ENCODE peak calls at places on chromosomes 6 and 20, in four cellular contexts. D is tibial nerve, B is GM13976, X is lung. M is an unnamed sample.

GRCh38 chr6:44255848-44256247 is 1.5 kb downstream of the SLC35B2 start:
- DNase-seq in D (no peak), B (no peak), X (no peak), M (no peak)

GRCh38 chr20:53829706-53830521 is 236.3 kb upstream of the ZNF217 start:
- DNase-seq in D (no peak), B (no peak), X (no peak), M (no peak)

GRCh38 chr6:8506123-8506522 is 70.8 kb upstream of the SLC35B3 start:
- DNase-seq in D (no peak), B (no peak), X (no peak), M (no peak)

GRCh38 chr20:32574296-32575226 is 10.6 kb downstream of the NOL4L start:
- DNase-seq in D (no peak), B (no peak), X (peak), M (no peak)

GRCh38 chr6:126335210-126335609 is 4.7 kb upstream of the CENPW start:
- DNase-seq in D (no peak), B (no peak), X (no peak), M (no peak)

GRCh38 chr6:159969204-159969912 is 476 bp downstream of the IGF2R start:
- DNase-seq in D (no peak), B (peak), X (no peak), M (no peak)

GRCh38 chr6:111925296-111925695 is 52.0 kb upstream of the FYN start:
- DNase-seq in D (no peak), B (no peak), X (no peak), M (no peak)

GRCh38 chr6:105890521-105891244 is 195.5 kb upstream of the PRDM1 start:
- DNase-seq in D (no peak), B (no peak), X (no peak), M (no peak)

GRCh38 chr20:4813076-4813838 is 91.5 kb downstream of the PRND start:
- DNase-seq in D (no peak), B (peak), X (no peak), M (no peak)

GRCh38 chr6:45959534-45960195 is 56.0 kb downstream of the CLIC5 start:
- DNase-seq in D (no peak), B (no peak), X (no peak), M (no peak)

GRCh38 chr20:20759132-20759531 is 46.7 kb upstream of the RALGAPA2 start:
- DNase-seq in D (no peak), B (no peak), X (no peak), M (no peak)

GRCh38 chr20:50596694-50597021 is 86.5 kb downstream of the PTPN1 start:
- DNase-seq in D (no peak), B (no peak), X (no peak), M (no peak)

GRCh38 chr6:52013035-52013434 is 74.4 kb downstream of the PKHD1 start:
- DNase-seq in D (peak), B (no peak), X (no peak), M (no peak)

GRCh38 chr6:44735631-44735963 is 348.1 kb downstream of the CDC5L start:
- DNase-seq in D (no peak), B (peak), X (no peak), M (no peak)

GRCh38 chr20:17611540-17612286 is 41.8 kb downstream of the DSTN start:
- DNase-seq in D (no peak), B (peak), X (no peak), M (no peak)
- TF ChIP-seq CTCF in D (no peak), B (no peak), X (no peak), M (no peak)

GRCh38 chr20:33793011-33793931 is 17.9 kb upstream of the CHMP4B start:
- DNase-seq in D (no peak), B (no peak), X (no peak), M (peak)
- TF ChIP-seq CTCF in D (no peak), B (no peak), X (no peak), M (no peak)

DNA sequence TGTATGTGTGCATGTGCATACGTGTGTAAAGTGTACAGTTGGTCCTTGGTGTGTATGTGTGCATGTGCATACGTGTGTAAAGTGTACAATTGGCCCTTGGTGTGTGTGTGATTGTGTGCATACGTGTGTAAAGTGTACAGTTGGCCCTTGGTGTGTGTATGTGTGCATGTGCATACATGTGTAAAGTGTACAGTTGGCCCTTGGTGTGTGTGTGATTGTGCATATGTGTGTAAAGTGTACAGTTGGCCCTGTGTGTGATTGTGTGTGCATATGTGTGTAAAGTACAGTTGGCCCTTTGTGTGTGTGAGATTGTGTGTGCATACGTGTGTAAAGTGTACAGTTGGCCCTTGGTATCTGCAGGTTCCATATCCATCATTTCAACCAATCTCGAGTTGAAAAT is 5.1 kb upstream of the LIME1 start:
- DNase-seq in D (no peak), B (no peak), X (no peak), M (no peak)
- TF ChIP-seq CTCF in D (no peak), B (no peak), X (no peak), M (no peak)

DNA sequence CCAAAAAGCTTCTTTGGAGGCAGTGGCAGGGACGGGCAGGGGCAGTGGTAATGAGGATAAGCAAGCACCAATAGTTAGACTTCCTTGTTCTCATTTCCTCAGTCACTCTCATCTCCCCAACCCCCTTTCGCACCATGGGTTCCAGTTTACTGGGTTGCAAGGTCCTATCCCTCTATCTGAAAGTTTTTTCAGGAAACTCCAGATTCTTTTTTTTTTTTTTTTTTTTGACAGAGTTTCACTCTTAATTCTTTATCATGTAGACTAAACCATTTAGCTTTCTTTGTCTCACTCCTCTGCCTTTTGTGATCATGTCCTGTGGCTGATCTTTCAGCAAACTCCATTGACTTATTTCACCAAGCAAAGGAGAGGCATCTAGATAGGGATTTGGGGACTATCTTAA is 51.4 kb upstream of the GMDS start:
- DNase-seq in D (no peak), B (no peak), X (no peak), M (no peak)
- TF ChIP-seq CTCF in D (no peak), B (no peak), X (no peak), M (no peak)

DNA sequence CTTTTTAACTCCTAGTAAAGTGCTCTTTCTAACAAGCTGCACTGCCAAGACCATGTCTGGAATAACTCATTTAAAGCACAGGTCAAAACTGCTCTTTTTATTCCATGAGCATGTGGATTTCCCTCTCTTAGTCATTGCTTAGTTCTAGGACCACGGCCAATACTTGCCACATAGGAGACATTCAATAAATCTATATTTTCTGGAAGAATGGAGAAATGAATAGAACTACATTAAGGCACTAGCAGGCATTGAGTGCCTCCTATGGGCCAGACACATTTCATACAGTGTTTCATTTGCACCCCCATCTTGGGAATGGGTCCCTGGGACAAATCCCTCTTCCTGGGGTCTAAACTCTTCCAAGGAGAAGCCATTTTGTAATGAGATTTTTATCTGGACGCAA is 552.8 kb upstream of the CITED2 start:
- DNase-seq in D (no peak), B (peak), X (no peak), M (no peak)
- TF ChIP-seq CTCF in D (no peak), B (peak), X (peak), M (no peak)

M was measured in gastrocnemius medialis.